ENCODE peak calls at places on chromosome 1, in six cellular contexts. K is psoas muscle; Q is lung microvascular endothelial cell; O is stimulated activated CD4-positive, alpha-beta T cell treated with anti-CD3 and anti-CD28 coated beads, Interleukin-2, amount 100 ng/mL, for 48 hours; R is hippocampal formation; X is activated CD4-positive, alpha-beta T cell treated with anti-CD3 and anti-CD28 coated beads, Interleukin-2, amount 50 U/mL, for 1 hour. C is an unnamed sample.

GRCh38 chr1:156584813-156585212 is 5.3 kb downstream of the TTC24 start:
- DNase-seq in O (no peak), K (no peak), X (no peak), Q (no peak), R (no peak), C (no peak)

GRCh38 chr1:112674986-112675727 is 698 bp downstream of the MOV10 start:
- DNase-seq in X (peak), R (peak), K (peak), O (peak), Q (peak), C (peak)

GRCh38 chr1:174828264-174828663 is 171.5 kb upstream of the CACYBP start:
- DNase-seq in X (no peak), Q (no peak), R (no peak), K (no peak), O (no peak), C (no peak)

GRCh38 chr1:247854899-247855545 is 2.0 kb upstream of the TRIM58 start:
- DNase-seq in Q (no peak), R (no peak), X (no peak), O (no peak), K (no peak), C (no peak)

GRCh38 chr1:44624268-44624901 is 49.9 kb downstream of the TMEM53 start:
- DNase-seq in Q (no peak), R (no peak), X (no peak), O (no peak), K (no peak), C (no peak)

GRCh38 chr1:71093938-71094337 is 13.1 kb upstream of the ZRANB2 start:
- DNase-seq in O (no peak), Q (peak), R (no peak), K (no peak), X (no peak), C (no peak)

GRCh38 chr1:179831225-179831624 is 46.4 kb downstream of the TOR1AIP2 start:
- DNase-seq in Q (no peak), X (no peak), K (no peak), R (no peak), O (no peak), C (no peak)

GRCh38 chr1:184387871-184388670 is 1.2 kb downstream of the C1orf21 start:
- DNase-seq in R (peak), O (no peak), K (no peak), Q (peak), X (no peak), C (no peak)

GRCh38 chr1:8862528-8862927 is 16.0 kb downstream of the ENO1 start:
- DNase-seq in R (no peak), X (peak), K (no peak), O (no peak), Q (peak), C (no peak)

GRCh38 chr1:209854196-209854595 is 26.4 kb downstream of the UTP25 start:
- DNase-seq in Q (no peak), R (no peak), X (no peak), K (no peak), O (no peak), C (no peak)

GRCh38 chr1:216686860-216687545 is 36.2 kb downstream of the ESRRG start:
- DNase-seq in X (no peak), R (no peak), K (no peak), O (no peak), Q (no peak), C (no peak)

GRCh38 chr1:18100493-18101063 is 7.0 kb upstream of the IGSF21 start:
- DNase-seq in R (peak), X (peak), Q (peak), O (peak), K (peak), C (peak)

GRCh38 chr1:65265296-65266271 is 43.8 kb upstream of the DNAJC6 start:
- DNase-seq in Q (peak), X (peak), K (no peak), R (peak), O (no peak), C (no peak)

GRCh38 chr1:203216274-203217138 is 13.0 kb downstream of the CHIT1 start:
- DNase-seq in R (peak), K (peak), O (peak), X (peak), Q (peak), C (peak)

GRCh38 chr1:57770772-57771171 is 346.9 kb upstream of the DAB1 start:
- DNase-seq in Q (peak), O (no peak), K (no peak), X (no peak), R (no peak), C (no peak)

GRCh38 chr1:217272385-217272784 is 358.5 kb downstream of the GPATCH2 start:
- DNase-seq in O (no peak), X (no peak), R (no peak), Q (no peak), K (no peak), C (no peak)

GRCh38 chr1:84271452-84272273 is 29.8 kb upstream of the SAMD13 start:
- DNase-seq in K (no peak), R (no peak), Q (no peak), X (no peak), O (no peak), C (peak)

GRCh38 chr1:195332102-195332501 is 1276.1 kb downstream of the KCNT2 start:
- DNase-seq in O (no peak), R (no peak), K (no peak), X (no peak), Q (no peak), C (no peak)

GRCh38 chr1:167212025-167212424 is 8.7 kb upstream of the POU2F1 start:
- DNase-seq in O (no peak), R (no peak), K (no peak), Q (no peak), X (no peak), C (no peak)

GRCh38 chr1:185857447-185857846 is 123.3 kb downstream of the HMCN1 start:
- DNase-seq in O (no peak), Q (no peak), K (no peak), R (no peak), X (no peak), C (no peak)